ENCODE peak calls at places on chromosomes 7 and 10, in five cellular contexts. H is mucosa of descending colon, E is neural crest cell, C is tibial artery, S is AG09309. F is an unnamed sample.
A peak's percentile ranks its signal among the peaks of the same experiment; 100 is the strongest.

GRCh38 chr7:103702454-103702853 is 256.4 kb upstream of the SLC26A5 start:
- DNase-seq in H (no peak), E (no peak), C (no peak), S (no peak), F (no peak)

GRCh38 chr10:128125416-128125943 is 743 bp downstream of the MKI67 start:
- DNase-seq in H (peak; percentile 60), E (no peak), C (no peak), S (no peak), F (no peak)

GRCh38 chr10:13276749-13277394 is 23.0 kb downstream of the PHYH start:
- DNase-seq in H (no peak), E (no peak), C (no peak), S (peak; percentile 13), F (no peak)

GRCh38 chr7:105664816-105665525 is 83.7 kb upstream of the EFCAB10 start:
- DNase-seq in H (no peak), E (no peak), C (no peak), S (no peak), F (no peak)

GRCh38 chr7:124085168-124085567 is 52.3 kb upstream of the TMEM229A start:
- DNase-seq in H (peak; percentile 92), E (no peak), C (no peak), S (no peak), F (no peak)

GRCh38 chr10:43676360-43676759 is 27.7 kb upstream of the ZNF32 start:
- DNase-seq in H (no peak), E (no peak), C (no peak), S (no peak), F (no peak)

GRCh38 chr7:32415519-32415918 is 74.7 kb downstream of the LSM5 start:
- DNase-seq in H (no peak), E (no peak), C (no peak), S (no peak), F (no peak)

GRCh38 chr7:73992104-73992562 is 35.8 kb upstream of the ELN start:
- DNase-seq in H (no peak), E (no peak), C (peak; percentile 82), S (peak; percentile 74), F (no peak)

GRCh38 chr10:70619271-70620019 is 16.9 kb upstream of the PRF1 start:
- DNase-seq in H (no peak), E (no peak), C (no peak), S (no peak), F (no peak)

DNA sequence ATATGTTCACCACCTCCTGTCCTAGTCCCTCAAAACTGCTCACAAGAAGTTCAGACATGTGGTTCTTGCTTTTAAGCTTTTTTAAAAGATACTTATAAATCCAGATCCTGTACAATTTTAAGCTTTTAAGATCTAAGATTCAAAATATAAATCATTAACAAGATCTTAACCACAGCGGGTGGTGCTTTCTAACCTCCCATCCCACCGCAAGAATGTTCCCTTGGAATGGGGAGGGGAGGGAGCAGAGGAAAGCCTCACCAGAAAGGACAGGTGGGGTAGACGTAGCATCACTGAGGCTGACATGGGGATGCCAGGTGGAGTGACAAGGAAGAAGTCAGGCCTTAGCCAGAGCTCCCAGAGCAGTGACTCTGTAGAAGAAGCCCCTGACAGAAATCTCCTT is 133.5 kb downstream of the C1GALT1 start:
- DNase-seq in H (no peak), E (no peak), C (no peak), S (no peak), F (no peak)
- TF ChIP-seq CTCF in H (no peak), E (no peak), C (no peak), S (no peak), F (no peak)

DNA sequence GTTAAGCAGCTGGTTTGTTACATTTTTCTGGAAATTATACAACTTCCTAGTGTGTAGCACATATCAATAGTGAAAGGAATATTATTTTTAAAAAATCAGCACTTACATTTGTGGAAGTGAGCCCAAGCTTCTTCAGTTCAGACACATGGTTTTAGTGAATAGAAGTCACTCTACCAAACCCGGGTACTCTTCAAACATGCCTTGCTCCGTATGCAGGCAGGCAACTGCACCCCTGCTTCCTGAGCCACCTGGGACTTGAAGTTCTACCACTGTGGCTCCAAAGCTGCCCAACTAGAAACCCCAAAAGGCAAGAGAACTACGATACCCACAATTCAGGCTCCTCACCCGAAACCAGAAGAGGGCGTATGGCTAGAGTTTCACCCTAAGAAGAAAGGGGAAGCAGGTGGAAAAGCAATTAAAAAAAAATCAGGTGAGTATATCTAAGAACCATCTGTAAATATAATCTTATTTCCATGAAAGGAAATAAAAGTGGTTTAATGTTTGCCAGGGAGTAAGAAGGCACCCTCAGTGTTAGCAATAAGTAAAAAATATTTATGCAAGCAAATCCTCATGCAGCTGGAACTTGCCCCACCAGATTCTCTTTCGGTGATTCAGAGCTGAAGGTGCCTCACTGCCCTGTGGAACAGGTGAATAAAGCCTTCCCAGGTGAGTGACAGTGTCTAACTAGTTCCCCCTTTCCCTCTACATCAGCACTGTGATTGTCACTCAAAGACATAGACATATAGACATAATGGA is at the start of gene MACC1:
- DNase-seq in H (peak; percentile 85), E (no peak), C (no peak), S (no peak), F (peak; percentile 30)
- TF ChIP-seq CTCF in H (peak; percentile 13), E (no peak), C (no peak), S (no peak), F (peak; percentile 61)

GRCh38 chr10:72375585-72375984 is 20.9 kb upstream of the DNAJB12 start:
- DNase-seq in H (no peak), E (no peak), C (no peak), S (no peak), F (no peak)
- TF ChIP-seq CTCF in H (no peak), E (peak; percentile 13), C (no peak), S (peak; percentile 11), F (peak; percentile 13)

GRCh38 chr10:7301039-7301768 is 109.6 kb downstream of the SFMBT2 start:
- DNase-seq in H (no peak), E (no peak), C (no peak), S (no peak), F (no peak)
- TF ChIP-seq CTCF in H (no peak), E (peak; percentile 50), C (no peak), S (no peak), F (peak; percentile 45)

DNA sequence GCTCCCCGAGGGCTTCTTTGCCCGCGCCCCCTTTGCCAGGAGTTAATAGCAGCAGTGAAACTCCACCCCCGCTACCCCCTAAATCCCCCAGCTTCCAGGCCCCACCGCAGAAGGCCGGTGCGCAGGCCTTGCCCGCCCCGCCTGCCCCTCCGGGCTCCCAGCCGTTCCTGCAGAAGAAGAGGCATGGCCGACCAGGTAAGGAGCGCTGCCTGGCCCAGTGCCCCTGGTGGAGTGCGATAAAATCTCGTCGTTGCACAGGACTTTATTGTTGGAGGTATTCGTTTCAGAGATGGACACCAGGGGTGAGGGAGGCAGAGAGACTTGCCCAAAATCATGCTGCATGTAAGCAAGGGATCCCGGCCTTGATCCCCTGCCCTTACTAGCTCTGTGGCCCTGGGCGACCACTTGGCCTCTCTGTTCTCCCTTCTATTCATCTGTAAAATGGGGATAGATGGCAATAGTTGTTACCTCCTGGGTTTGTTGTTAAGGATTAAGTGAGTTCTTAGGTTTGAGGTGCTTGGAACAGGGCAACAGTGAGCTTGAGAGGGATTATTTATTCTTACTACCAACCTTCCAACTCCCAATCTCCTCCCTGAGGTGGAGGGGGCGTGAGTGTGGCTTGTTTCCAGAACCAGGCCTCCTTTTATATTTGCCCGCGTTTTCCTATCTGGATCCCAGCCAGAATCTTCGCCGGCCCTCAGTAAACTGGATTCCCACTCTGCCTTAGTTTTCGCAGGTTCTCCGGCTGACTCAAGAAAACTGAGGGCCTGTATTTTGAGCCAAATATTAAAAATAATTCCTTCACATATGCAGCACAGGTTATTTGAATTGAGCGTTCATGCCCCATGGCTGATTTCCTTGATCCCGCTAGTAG is 78.3 kb downstream of the WIPF3 start:
- DNase-seq in H (peak; percentile 62), E (no peak), C (no peak), S (no peak), F (peak; percentile 47)
- TF ChIP-seq CTCF in H (no peak), E (peak; percentile 41), C (no peak), S (no peak), F (peak; percentile 46)